ENCODE peak calls at places on chromosomes 3 and 15, in five cellular contexts. O, R, H, C and K are unnamed samples. For H3K36me3 and H3K4me1, the result is how much of the 10 kb centered on the place peaks cover.

GRCh38 chr3:140068512-140068911 is 133.5 kb downstream of the CLSTN2 start:
- DNase-seq in O (no peak), R (no peak), H (no peak), C (no peak), K (no peak)

GRCh38 chr3:64691051-64691450 is 3.3 kb upstream of the ADAMTS9 start:
- DNase-seq in O (no peak), R (peak), H (peak), C (no peak), K (no peak)

GRCh38 chr15:68114356-68114755 is 60.2 kb downstream of the PIAS1 start:
- DNase-seq in O (no peak), R (no peak), H (peak), C (no peak), K (no peak)

GRCh38 chr15:92079047-92079446 is 225.5 kb downstream of the SLCO3A1 start:
- DNase-seq in O (peak), R (no peak), H (no peak), C (no peak), K (no peak)

GRCh38 chr15:62782100-62782791 is 260.3 kb upstream of the TPM1 start:
- DNase-seq in O (peak), R (peak), H (peak), C (peak), K (peak)

GRCh38 chr3:71389911-71390573 is 193.5 kb downstream of the FOXP1 start:
- DNase-seq in O (peak), R (peak), H (peak), C (peak), K (peak)

GRCh38 chr3:135163701-135164100 is 368.6 kb downstream of the EPHB1 start:
- DNase-seq in O (no peak), R (no peak), H (no peak), C (no peak), K (no peak)

GRCh38 chr3:56851966-56852884 is 50.5 kb upstream of the ARHGEF3 start:
- DNase-seq in O (no peak), R (no peak), H (no peak), C (no peak), K (no peak)

GRCh38 chr3:190325923-190326322 is 3.7 kb upstream of the CLDN1 start:
- DNase-seq in O (no peak), R (no peak), H (no peak), C (no peak), K (no peak)

GRCh38 chr15:96234109-96234892 is 96.2 kb upstream of the NR2F2 start:
- DNase-seq in O (no peak), R (peak), H (no peak), C (no peak), K (no peak)

GRCh38 chr15:64412216-64412615 is 24.6 kb downstream of the TRIP4 start:
- DNase-seq in O (no peak), R (no peak), H (no peak), C (no peak), K (no peak)

GRCh38 chr3:138180375-138181029 is 5.8 kb upstream of the DBR1 start:
- DNase-seq in O (peak), R (no peak), H (peak), C (no peak), K (no peak)

GRCh38 chr3:113214917-113215595 is 3.7 kb downstream of the BOC start:
- DNase-seq in O (no peak), R (no peak), H (no peak), C (no peak), K (no peak)

GRCh38 chr3:119160361-119160760 is 13.0 kb upstream of the UPK1B start:
- DNase-seq in O (no peak), R (no peak), H (no peak), C (no peak), K (no peak)

GRCh38 chr3:30548605-30549004 is 57.8 kb upstream of the TGFBR2 start:
- DNase-seq in O (no peak), R (no peak), H (no peak), C (no peak), K (no peak)

GRCh38 chr3:192080336-192080735 is 619.4 kb downstream of the PYDC2 start:
- DNase-seq in O (no peak), R (no peak), H (no peak), C (no peak), K (no peak)

GRCh38 chr3:94117729-94118128 is 54.9 kb downstream of the NSUN3 start:
- DNase-seq in O (no peak), R (no peak), H (no peak), C (no peak), K (no peak)

GRCh38 chr3:42129014-42129953 is 38.1 kb downstream of the TRAK1 start:
- DNase-seq in O (peak), R (no peak), H (no peak), C (no peak), K (no peak)

GRCh38 chr15:25739687-25740121 is 123.4 kb downstream of the ATP10A start:
- DNase-seq in O (no peak), R (no peak), H (no peak), C (no peak), K (no peak)

GRCh38 chr3:121757087-121757811 is 7.7 kb upstream of the GOLGB1 start:
- DNase-seq in O (no peak), R (no peak), H (no peak), C (no peak), K (peak)

GRCh38 chr3:123713211-123713610 is 128.4 kb upstream of the HACD2 start:
- DNase-seq in O (no peak), R (no peak), H (no peak), C (no peak), K (no peak)

GRCh38 chr15:99250001-99250400 is 620 bp upstream of the TTC23 start:
- DNase-seq in O (no peak), R (no peak), H (no peak), C (no peak), K (no peak)

GRCh38 chr15:99247063-99247462 is 2.3 kb downstream of the TTC23 start:
- DNase-seq in O (no peak), R (no peak), H (no peak), C (no peak), K (no peak)

GRCh38 chr15:99250494-99251435 is 516 bp upstream of the LRRC28 start:
- DNase-seq in O (peak), R (peak), H (peak), C (peak), K (peak)

GRCh38 chr15:99249270-99249817 is at the start of gene TTC23:
- DNase-seq in O (peak), R (no peak), H (peak), C (no peak), K (no peak)

GRCh38 chr15:99248000-99248727 is 1.2 kb downstream of the TTC23 start:
- DNase-seq in O (no peak), R (no peak), H (no peak), C (no peak), K (no peak)
- H3K27ac ChIP-seq in O (peak), R (peak), H (peak), C (no peak), K (no peak)

DNA sequence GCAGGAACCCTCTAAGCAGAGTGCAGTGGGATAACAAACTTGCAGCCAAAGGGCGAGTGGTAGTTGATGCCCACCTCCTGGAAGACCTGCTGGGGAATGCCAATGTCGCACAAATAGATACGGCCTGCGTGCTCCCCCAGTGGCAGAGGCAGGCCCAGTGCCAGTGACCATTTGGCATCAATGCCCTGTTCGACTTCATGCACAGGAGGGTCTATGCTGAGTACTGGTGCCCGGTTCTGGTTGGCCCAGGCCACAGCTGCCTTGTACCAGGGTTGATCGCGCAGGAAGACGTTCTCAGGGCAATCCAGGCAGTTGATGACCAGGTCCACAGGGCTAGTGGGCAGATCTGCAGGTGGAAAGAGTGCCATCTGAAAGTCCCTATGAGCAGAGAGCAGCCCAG is 17.0 kb downstream of the CLK3 start:
- DNase-seq in O (no peak), R (no peak), H (no peak), C (no peak), K (no peak)
- H3K36me3 ChIP-seq in O (half or more), R (under half), H (half or more), C (half or more), K (half or more)

GRCh38 chr3:111807826-111808225 is 51.2 kb upstream of the PHLDB2 start:
- DNase-seq in O (no peak), R (no peak), H (no peak), C (no peak), K (no peak)
- H3K4me1 ChIP-seq in O (under half), R (under half), H (under half), C (under half), K (under half)

GRCh38 chr3:129448187-129448895 is 8.3 kb downstream of the IFT122 start:
- DNase-seq in O (no peak), R (no peak), H (no peak), C (no peak), K (no peak)

GRCh38 chr3:129446926-129447325 is 6.9 kb downstream of the IFT122 start:
- DNase-seq in O (no peak), R (no peak), H (no peak), C (no peak), K (no peak)

GRCh38 chr3:129445472-129445871 is 5.4 kb downstream of the IFT122 start:
- DNase-seq in O (no peak), R (no peak), H (peak), C (no peak), K (no peak)

GRCh38 chr3:129453732-129454131 is 13.7 kb downstream of the IFT122 start:
- DNase-seq in O (no peak), R (no peak), H (no peak), C (no peak), K (no peak)

DNA sequence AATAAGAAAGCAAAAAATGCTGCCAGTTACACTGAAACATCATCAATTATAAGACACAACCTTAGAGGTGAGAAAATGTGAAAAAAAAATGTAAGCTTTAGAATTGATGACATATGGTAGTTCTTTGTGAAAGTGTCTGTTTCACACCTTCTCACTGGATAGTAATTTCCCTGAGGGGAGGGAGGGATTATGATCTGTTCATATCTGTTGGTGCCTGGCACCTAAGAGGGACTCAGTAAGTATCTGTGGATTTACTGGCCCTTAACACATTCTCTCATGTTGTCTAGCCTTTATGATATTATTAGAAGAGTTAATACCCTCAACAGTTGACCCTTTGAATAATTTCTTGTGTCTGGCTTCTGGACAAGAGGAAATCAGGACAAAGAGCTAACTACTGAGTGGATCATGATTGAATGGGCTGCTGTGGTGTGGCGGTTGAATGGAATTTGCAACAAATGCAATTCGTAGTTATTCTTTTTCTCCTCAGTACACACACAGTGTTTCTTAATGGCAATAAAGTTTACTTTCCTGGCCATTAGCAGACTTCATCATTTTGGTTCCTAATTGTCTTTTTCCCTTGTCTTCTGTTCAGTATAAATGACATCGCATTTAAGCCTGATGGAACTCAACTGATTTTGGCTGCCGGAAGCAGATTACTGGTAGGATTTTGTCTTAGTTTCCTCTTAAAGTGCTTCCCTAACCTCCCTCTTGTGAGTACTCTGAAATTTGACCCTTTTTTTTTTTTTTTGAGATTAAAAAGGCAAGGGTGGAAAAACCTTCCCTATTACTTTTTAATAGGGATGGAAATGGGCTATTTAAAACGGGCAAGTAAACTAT is 9.5 kb downstream of the IFT122 start:
- DNase-seq in O (no peak), R (no peak), H (peak), C (no peak), K (no peak)
- H3K27ac ChIP-seq in O (no peak), R (no peak), H (peak), C (no peak), K (peak)

DNA sequence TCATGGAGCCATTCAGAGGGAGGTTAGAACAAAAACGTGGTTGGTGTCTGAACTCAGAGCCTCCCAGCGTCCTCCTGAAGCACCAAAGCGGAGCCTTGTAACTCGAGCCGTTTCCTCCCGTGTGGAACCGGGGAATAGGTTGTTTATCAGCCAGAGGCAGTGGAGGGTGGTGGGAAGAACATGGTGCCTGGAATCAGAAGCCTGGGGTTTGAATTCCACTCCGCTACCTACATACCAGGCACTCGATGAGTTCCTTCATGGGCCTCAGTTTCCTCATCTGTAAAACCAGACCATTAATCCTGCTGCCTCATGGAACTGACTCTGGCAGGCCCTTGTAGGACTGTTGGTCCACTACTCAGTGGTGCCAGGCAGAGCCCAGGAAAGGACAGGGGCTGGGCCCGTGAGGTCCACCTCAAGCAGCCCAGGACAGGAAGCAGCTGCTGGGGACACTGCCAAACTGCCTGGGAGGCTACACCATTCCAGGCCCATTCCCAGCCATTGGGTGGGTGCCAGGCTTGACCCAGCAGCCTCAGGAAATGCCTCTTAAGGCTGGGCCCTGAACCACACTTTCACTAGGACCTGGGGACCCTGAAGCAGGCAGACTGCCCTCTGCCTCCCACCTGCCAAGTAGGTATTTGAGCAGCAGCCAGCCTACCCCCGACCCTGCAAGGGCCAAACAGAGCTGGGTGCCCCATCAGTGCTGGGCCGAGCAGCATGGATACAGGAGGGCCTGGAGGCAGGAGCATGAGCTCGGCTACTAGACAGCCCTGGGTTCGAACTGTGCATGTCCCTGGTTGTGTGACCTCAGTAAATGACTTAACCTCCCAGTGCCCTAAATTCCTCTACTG is 33.4 kb downstream of the PRKCD start:
- DNase-seq in O (no peak), R (peak), H (peak), C (peak), K (peak)
- H3K36me3 ChIP-seq in O (under half), R (under half), H (under half), C (under half), K (under half)

DNA sequence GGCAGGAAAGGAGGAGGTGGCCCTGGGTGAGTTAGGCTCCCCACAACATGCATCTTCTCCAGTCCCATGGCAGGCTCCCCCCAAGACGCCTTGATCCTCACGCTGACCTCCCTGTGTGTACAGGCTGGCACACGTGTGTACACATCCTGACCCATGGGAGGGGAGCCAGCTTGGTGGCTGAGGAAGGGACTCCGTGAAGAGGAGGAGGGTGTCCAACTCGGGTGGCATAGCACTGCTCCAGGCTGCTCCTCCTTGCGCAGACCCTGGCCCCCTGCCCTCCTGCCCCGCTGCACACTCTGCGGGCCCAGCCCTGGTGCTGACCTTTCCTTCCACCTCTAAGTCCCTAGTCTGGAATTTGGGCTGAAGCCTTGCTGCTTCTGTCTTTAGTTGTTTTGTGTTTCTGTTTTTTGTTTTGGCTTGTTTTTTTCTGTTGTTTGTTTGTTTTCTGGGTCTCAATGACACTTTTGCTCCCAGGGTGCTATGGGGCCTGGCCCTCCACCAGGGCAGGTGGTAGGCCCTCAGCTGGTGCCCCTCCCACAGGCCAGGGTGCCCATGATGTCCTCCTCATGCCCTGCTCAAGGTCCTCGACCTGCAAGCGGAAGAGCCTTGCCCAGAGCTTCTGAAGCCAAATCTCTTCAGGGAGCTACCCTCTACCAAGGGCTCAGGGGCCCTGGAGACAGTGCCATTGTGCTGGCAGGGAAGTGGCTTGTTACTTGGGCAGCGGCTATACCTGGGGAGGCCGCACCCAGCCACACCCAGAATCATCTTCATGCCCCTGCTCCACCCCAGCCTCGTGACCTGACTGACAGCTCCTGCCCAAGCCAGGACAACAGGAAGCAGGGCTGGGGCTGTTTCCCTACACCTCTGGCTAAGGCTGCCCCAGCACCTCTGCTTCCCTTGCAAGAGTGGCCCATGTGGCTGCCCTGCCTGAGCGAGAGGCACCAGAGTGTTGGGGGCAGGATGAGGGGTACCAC is 5.1 kb downstream of the EPHB3 start:
- DNase-seq in O (no peak), R (no peak), H (no peak), C (no peak), K (no peak)
- H3K4me1 ChIP-seq in O (under half), R (under half), H (under half), C (under half), K (under half)

DNA sequence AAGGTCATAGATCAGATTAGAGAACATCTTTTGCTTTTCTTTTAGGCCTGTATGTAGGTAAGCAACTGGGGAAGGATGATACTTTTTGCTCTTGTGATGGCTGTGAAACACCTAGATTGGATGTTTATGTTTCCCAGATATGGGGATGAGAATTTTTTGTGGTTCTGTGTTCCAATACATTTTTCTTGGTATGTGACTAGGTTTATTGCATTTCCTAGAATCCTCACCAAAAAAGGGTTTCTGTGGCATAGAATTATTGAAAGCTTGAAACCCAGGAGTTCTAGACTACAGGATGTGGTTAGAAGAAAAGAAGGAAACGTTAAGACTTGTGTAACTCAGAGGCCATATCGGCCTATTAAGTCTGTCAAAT is 25.8 kb downstream of the OXNAD1 start:
- DNase-seq in O (no peak), R (no peak), H (no peak), C (no peak), K (no peak)
- H3K27ac ChIP-seq in O (no peak), R (peak), H (no peak), C (no peak), K (peak)

DNA sequence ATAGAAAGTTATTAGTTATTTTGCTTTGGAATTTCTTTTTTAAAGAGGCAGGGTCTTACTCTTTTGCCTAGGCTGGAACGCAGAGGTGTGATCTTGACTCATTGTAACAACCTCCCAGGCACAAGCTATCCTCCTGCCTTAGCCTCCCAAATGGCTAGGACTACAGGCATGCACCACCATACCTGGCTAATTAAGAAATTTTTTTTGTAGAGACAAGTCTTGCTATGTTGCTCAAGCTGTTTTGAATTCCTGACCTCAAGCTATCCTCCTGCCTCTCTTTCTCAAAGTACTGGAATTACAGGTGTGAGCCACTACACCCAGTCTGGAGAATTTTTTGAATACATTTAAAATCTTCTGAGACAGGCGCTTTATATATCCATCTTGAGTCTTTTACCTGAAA is 49.5 kb downstream of the IQGAP1 start:
- DNase-seq in O (no peak), R (no peak), H (no peak), C (no peak), K (no peak)
- H3K36me3 ChIP-seq in O (under half), R (under half), H (under half), C (half or more), K (under half)

GRCh38 chr15:85646538-85647091 is 148.1 kb downstream of the KLHL25 start:
- DNase-seq in O (no peak), R (no peak), H (peak), C (no peak), K (no peak)
- H3K4me1 ChIP-seq in O (under half), R (under half), H (under half), C (half or more), K (half or more)